ENCODE peak calls at places on chromosome 4, in eight cellular contexts. A is CD8-positive, alpha-beta T cell; G is tibial artery; W is kidney; K is H1; C is tibial nerve; Y is psoas muscle; P is lower lobe of right lung. L is an unnamed sample.

GRCh38 chr4:153438916-153439756 is 27.0 kb upstream of the TMEM131L start:
- DNase-seq in A (peak; percentile 18), C (no peak), Y (no peak), P (no peak), W (no peak), K (no peak), G (no peak), L (no peak)

GRCh38 chr4:185624248-185624568 is 88.9 kb upstream of the PDLIM3 start:
- DNase-seq in C (no peak), K (no peak), P (no peak), W (no peak), Y (no peak), A (no peak), G (no peak), L (no peak)

GRCh38 chr4:169270810-169271691 is at the start of gene SH3RF1:
- DNase-seq in C (peak; percentile 76), W (peak; percentile 95), Y (peak; percentile 91), A (peak; percentile 15), G (peak; percentile 95), K (no peak), P (peak; percentile 90), L (peak; percentile 94)

GRCh38 chr4:158791588-158791987 is 22.8 kb downstream of the FNIP2 start:
- DNase-seq in A (no peak), K (no peak), P (no peak), Y (no peak), C (no peak), G (no peak), W (no peak), L (no peak)

GRCh38 chr4:121777625-121778024 is 12.7 kb upstream of the SMIM43 start:
- DNase-seq in G (no peak), W (no peak), K (no peak), C (no peak), A (no peak), Y (no peak), P (no peak), L (no peak)

GRCh38 chr4:118086334-118086733 is 52.0 kb downstream of the NDST3 start:
- DNase-seq in W (no peak), K (no peak), Y (no peak), P (no peak), A (no peak), C (no peak), G (no peak), L (no peak)

GRCh38 chr4:96356591-96357360 is 516.9 kb downstream of the PDHA2 start:
- DNase-seq in W (no peak), P (no peak), Y (no peak), A (no peak), C (no peak), G (no peak), K (no peak), L (no peak)

GRCh38 chr4:80196259-80197131 is 808 bp upstream of the PRDM8 start:
- DNase-seq in G (no peak), C (no peak), K (no peak), W (no peak), A (no peak), Y (no peak), P (no peak), L (no peak)

GRCh38 chr4:11416071-11416766 is 12.5 kb downstream of the HS3ST1 start:
- DNase-seq in K (no peak), A (no peak), Y (no peak), G (no peak), W (no peak), C (no peak), P (no peak), L (no peak)

GRCh38 chr4:112514449-112515277 is 1.3 kb downstream of the NEUROG2 start:
- DNase-seq in A (no peak), P (no peak), Y (no peak), K (no peak), G (no peak), C (no peak), W (no peak), L (no peak)

GRCh38 chr4:52001616-52002015 is 18.5 kb downstream of the LRRC66 start:
- DNase-seq in C (no peak), Y (no peak), A (no peak), K (no peak), W (no peak), G (no peak), P (no peak), L (no peak)

GRCh38 chr4:53680588-53680987 is 89.3 kb upstream of the LNX1 start:
- DNase-seq in A (no peak), P (no peak), C (no peak), K (no peak), Y (no peak), G (no peak), W (no peak), L (no peak)

GRCh38 chr4:53672873-53673272 is 81.6 kb upstream of the LNX1 start:
- DNase-seq in G (no peak), W (no peak), P (no peak), K (no peak), A (no peak), Y (no peak), C (no peak), L (no peak)

GRCh38 chr4:53674891-53675290 is 83.6 kb upstream of the LNX1 start:
- DNase-seq in P (no peak), Y (no peak), W (no peak), G (no peak), A (no peak), K (no peak), C (no peak), L (no peak)

GRCh38 chr4:53680168-53680567 is 88.9 kb upstream of the LNX1 start:
- DNase-seq in C (no peak), A (no peak), W (no peak), K (no peak), Y (no peak), P (no peak), G (no peak), L (no peak)

DNA sequence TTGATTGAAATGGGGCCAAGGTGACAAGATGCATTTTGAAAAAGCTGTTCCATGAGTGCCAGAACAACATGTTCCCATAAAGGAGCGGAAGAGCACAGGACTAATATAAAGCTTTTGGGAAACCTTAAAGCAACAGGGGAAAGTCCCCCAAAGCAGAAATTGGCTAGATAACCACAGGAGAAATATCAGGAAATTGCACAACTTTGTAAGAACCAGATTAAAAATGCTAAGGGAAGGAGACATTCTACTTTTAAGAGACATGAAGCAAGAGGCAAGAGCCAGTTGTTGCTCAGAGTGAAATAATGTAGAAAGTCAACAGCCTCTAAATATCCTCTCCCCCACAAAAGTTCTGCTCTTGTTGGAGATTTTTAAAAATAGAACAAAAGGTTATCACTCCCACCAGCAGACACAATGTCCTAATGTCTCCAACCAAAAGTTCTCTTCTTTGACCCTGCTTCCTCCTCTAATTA is 85.2 kb upstream of the LNX1 start:
- DNase-seq in A (no peak), G (no peak), P (no peak), Y (no peak), W (no peak), K (no peak), C (no peak), L (no peak)
- H3K27ac ChIP-seq in A (no peak overlapping the region), G (peak overlapping the region; percentile 29), P (peak overlapping the region; percentile 59), Y (no peak overlapping the region), W (no peak overlapping the region), K (no peak overlapping the region), C (peak overlapping the region; percentile 19), L (peak overlapping the region; percentile 70)

DNA sequence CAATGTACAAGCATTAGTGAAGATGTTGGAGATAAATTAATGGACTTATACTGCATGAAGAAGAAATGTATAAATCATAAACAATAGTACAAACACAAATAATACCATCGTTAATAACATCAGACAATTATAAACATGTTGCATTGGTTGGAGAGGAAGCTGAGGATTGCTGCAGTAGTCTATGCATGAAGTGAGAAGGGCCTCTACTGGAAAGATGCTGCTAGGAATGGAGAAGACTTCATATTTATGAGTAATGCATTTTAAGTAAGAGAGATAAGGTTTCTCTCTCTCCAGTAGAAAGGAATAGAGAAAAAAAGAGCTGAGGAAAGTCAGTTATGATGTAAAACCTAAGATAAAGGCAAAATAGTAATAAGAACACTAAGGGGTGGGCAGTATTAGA is 247.8 kb downstream of the GRID2 start:
- DNase-seq in A (no peak), W (no peak), G (no peak), Y (no peak), P (no peak), K (no peak), C (no peak), L (no peak)
- TF ChIP-seq CTCF in A (no peak), W (no peak), G (no peak), Y (no peak), P (no peak), K (no peak), C (no peak), L (no peak)

GRCh38 chr4:145546556-145546955 is 64.9 kb downstream of the SMAD1 start:
- DNase-seq in Y (no peak), C (no peak), G (no peak), W (no peak), K (no peak), P (no peak), A (no peak), L (no peak)
- H3K4me1 ChIP-seq in Y (peaks cover 8% of the 10 kb centered on the region), C (peaks cover 12% of the 10 kb centered on the region), G (peaks cover 12% of the 10 kb centered on the region), W (peaks cover 5% of the 10 kb centered on the region), K (no peaks in the 10 kb centered on the region), P (peaks cover 11% of the 10 kb centered on the region), A (no peaks in the 10 kb centered on the region), L (peaks cover 13% of the 10 kb centered on the region)

GRCh38 chr4:139552908-139553307 is 3.1 kb downstream of the SETD7 start:
- DNase-seq in A (no peak), K (no peak), G (no peak), W (no peak), Y (no peak), P (no peak), C (peak; percentile 25), L (no peak)
- H3K27ac ChIP-seq in A (no peak overlapping the region), K (no peak overlapping the region), G (peak overlapping the region; percentile 100), W (no peak overlapping the region), Y (peak overlapping the region; percentile 99), P (no peak overlapping the region), C (peak overlapping the region; percentile 27), L (no peak overlapping the region)

GRCh38 chr4:145839151-145839550 is 99.5 kb downstream of the ZNF827 start:
- DNase-seq in P (no peak), G (no peak), C (no peak), W (no peak), Y (no peak), K (no peak), A (no peak), L (no peak)

GRCh38 chr4:145842224-145842887 is 96.3 kb downstream of the ZNF827 start:
- DNase-seq in W (no peak), K (no peak), G (no peak), Y (no peak), A (no peak), C (no peak), P (no peak), L (no peak)

GRCh38 chr4:145843148-145843547 is 95.5 kb downstream of the ZNF827 start:
- DNase-seq in C (no peak), A (no peak), G (no peak), P (no peak), W (no peak), K (no peak), Y (no peak), L (no peak)

GRCh38 chr4:145840801-145841200 is 97.8 kb downstream of the ZNF827 start:
- DNase-seq in C (no peak), W (no peak), K (no peak), P (no peak), Y (no peak), G (no peak), A (no peak), L (no peak)

GRCh38 chr4:145840162-145840768 is 98.4 kb downstream of the ZNF827 start:
- DNase-seq in K (no peak), P (no peak), G (no peak), A (no peak), Y (no peak), W (no peak), C (no peak), L (no peak)
- TF ChIP-seq CTCF in K (peak; percentile 10), P (peak; percentile 42), G (peak; percentile 37), A (peak; percentile 31), Y (peak; percentile 61), W (peak; percentile 37), C (peak; percentile 25), L (peak; percentile 56)

L was measured in upper lobe of right lung.